ENCODE peak calls at places on chromosomes 1 and 21, in five cellular contexts. B is left ventricle myocardium inferior, Q is fibroblast of lung, D is BE2C, V is lower lobe of right lung. A is an unnamed sample.

GRCh38 chr21:32233055-32233546 is 45.7 kb downstream of the MIS18A start:
- DNase-seq in B (no peak), Q (no peak), D (no peak), V (no peak), A (no peak)

GRCh38 chr1:24702511-24703293 is 42.5 kb upstream of the CLIC4 start:
- DNase-seq in B (no peak), Q (peak), D (no peak), V (no peak), A (peak)

GRCh38 chr1:182348916-182349747 is 42.5 kb downstream of the GLUL start:
- DNase-seq in B (peak), Q (no peak), D (no peak), V (no peak), A (no peak)

GRCh38 chr1:13764933-13765332 is 64.9 kb downstream of the PRDM2 start:
- DNase-seq in B (no peak), Q (no peak), D (no peak), V (no peak), A (no peak)

GRCh38 chr1:22529901-22530621 is 33.2 kb upstream of the EPHA8 start:
- DNase-seq in B (peak), Q (peak), D (no peak), V (no peak), A (no peak)

GRCh38 chr1:210250998-210251679 is 18.5 kb downstream of the SERTAD4 start:
- DNase-seq in B (peak), Q (no peak), D (peak), V (peak), A (no peak)

GRCh38 chr21:29025328-29025713 is 853 bp downstream of the USP16 start:
- DNase-seq in B (no peak), Q (no peak), D (no peak), V (no peak), A (peak)

GRCh38 chr1:8077120-8077573 is 51.0 kb upstream of the ERRFI1 start:
- DNase-seq in B (peak), Q (peak), D (no peak), V (peak), A (peak)

GRCh38 chr1:168735987-168736386 is 7.0 kb upstream of the DPT start:
- DNase-seq in B (no peak), Q (peak), D (no peak), V (no peak), A (no peak)

GRCh38 chr1:9075023-9075422 is 5.6 kb upstream of the SLC2A5 start:
- DNase-seq in B (no peak), Q (no peak), D (no peak), V (no peak), A (no peak)

GRCh38 chr1:34866762-34867109 is 7.2 kb upstream of the SMIM12 start:
- DNase-seq in B (no peak), Q (no peak), D (no peak), V (no peak), A (no peak)

GRCh38 chr1:84720275-84720780 is 30.1 kb upstream of the SSX2IP start:
- DNase-seq in B (no peak), Q (no peak), D (no peak), V (no peak), A (no peak)

GRCh38 chr1:170707959-170708666 is 44.2 kb downstream of the PRRX1 start:
- DNase-seq in B (no peak), Q (peak), D (no peak), V (no peak), A (peak)

GRCh38 chr21:40255665-40256064 is 388.4 kb downstream of the PCP4 start:
- DNase-seq in B (no peak), Q (no peak), D (no peak), V (no peak), A (no peak)

GRCh38 chr1:242847390-242847993 is 323.0 kb upstream of the PLD5 start:
- DNase-seq in B (no peak), Q (peak), D (no peak), V (no peak), A (peak)

GRCh38 chr1:154159554-154159953 is 4.7 kb upstream of the NUP210L start:
- DNase-seq in B (no peak), Q (no peak), D (no peak), V (no peak), A (no peak)

GRCh38 chr1:161737625-161738024 is 12.0 kb upstream of the DUSP12 start:
- DNase-seq in B (no peak), Q (no peak), D (no peak), V (no peak), A (no peak)

GRCh38 chr1:42747125-42747524 is 7.1 kb upstream of the CLDN19 start:
- DNase-seq in B (peak), Q (peak), D (peak), V (no peak), A (peak)

GRCh38 chr21:18041012-18041411 is 203.6 kb upstream of the CHODL start:
- DNase-seq in B (no peak), Q (no peak), D (peak), V (no peak), A (peak)

GRCh38 chr1:47708658-47709301 is 270.9 kb downstream of the FOXD2 start:
- DNase-seq in B (no peak), Q (no peak), D (no peak), V (no peak), A (peak)

GRCh38 chr1:177106614-177107365 is 57.7 kb downstream of the ASTN1 start:
- DNase-seq in B (no peak), Q (no peak), D (no peak), V (no peak), A (no peak)

GRCh38 chr1:216425577-216425976 is 2.3 kb upstream of the USH2A start:
- DNase-seq in B (no peak), Q (peak), D (no peak), V (no peak), A (peak)

GRCh38 chr1:170200665-170201397 is 55.1 kb downstream of the NTMT2 start:
- DNase-seq in B (no peak), Q (peak), D (no peak), V (no peak), A (peak)

GRCh38 chr1:114153051-114153620 is 533 bp downstream of the SYT6 start:
- DNase-seq in B (no peak), Q (no peak), D (peak), V (peak), A (no peak)

GRCh38 chr1:51950701-51951100 is 39.8 kb downstream of the RAB3B start:
- DNase-seq in B (no peak), Q (no peak), D (no peak), V (no peak), A (no peak)

GRCh38 chr1:227728059-227728891 is 6.8 kb downstream of the JMJD4 start:
- DNase-seq in B (peak), Q (peak), D (peak), V (peak), A (peak)

GRCh38 chr1:184883304-184883815 is 90.9 kb downstream of the NIBAN1 start:
- DNase-seq in B (no peak), Q (no peak), D (no peak), V (no peak), A (no peak)

GRCh38 chr21:36111238-36111637 is 23.6 kb upstream of the CBR3 start:
- DNase-seq in B (no peak), Q (no peak), D (no peak), V (peak), A (no peak)

GRCh38 chr1:85027242-85027983 is 20.9 kb downstream of the MCOLN3 start:
- DNase-seq in B (no peak), Q (peak), D (no peak), V (no peak), A (peak)

GRCh38 chr1:1062364-1063163 is 11.5 kb downstream of the RNF223 start:
- DNase-seq in B (no peak), Q (peak), D (no peak), V (no peak), A (peak)

GRCh38 chr1:223031690-223032601 is 111.1 kb downstream of the TLR5 start:
- DNase-seq in B (peak), Q (peak), D (no peak), V (no peak), A (no peak)

GRCh38 chr1:186620951-186621350 is 59.3 kb downstream of the PTGS2 start:
- DNase-seq in B (no peak), Q (peak), D (no peak), V (no peak), A (peak)

GRCh38 chr1:244087021-244087560 is 36.0 kb downstream of the ZBTB18 start:
- DNase-seq in B (no peak), Q (no peak), D (no peak), V (no peak), A (no peak)

GRCh38 chr1:110056776-110057175 is 13.7 kb downstream of the ALX3 start:
- DNase-seq in B (no peak), Q (peak), D (no peak), V (no peak), A (peak)

GRCh38 chr1:19068639-19069276 is 112.3 kb upstream of the IFFO2 start:
- DNase-seq in B (no peak), Q (no peak), D (no peak), V (no peak), A (no peak)

GRCh38 chr1:55623339-55623738 is 408.2 kb upstream of the USP24 start:
- DNase-seq in B (peak), Q (peak), D (no peak), V (no peak), A (no peak)

DNA sequence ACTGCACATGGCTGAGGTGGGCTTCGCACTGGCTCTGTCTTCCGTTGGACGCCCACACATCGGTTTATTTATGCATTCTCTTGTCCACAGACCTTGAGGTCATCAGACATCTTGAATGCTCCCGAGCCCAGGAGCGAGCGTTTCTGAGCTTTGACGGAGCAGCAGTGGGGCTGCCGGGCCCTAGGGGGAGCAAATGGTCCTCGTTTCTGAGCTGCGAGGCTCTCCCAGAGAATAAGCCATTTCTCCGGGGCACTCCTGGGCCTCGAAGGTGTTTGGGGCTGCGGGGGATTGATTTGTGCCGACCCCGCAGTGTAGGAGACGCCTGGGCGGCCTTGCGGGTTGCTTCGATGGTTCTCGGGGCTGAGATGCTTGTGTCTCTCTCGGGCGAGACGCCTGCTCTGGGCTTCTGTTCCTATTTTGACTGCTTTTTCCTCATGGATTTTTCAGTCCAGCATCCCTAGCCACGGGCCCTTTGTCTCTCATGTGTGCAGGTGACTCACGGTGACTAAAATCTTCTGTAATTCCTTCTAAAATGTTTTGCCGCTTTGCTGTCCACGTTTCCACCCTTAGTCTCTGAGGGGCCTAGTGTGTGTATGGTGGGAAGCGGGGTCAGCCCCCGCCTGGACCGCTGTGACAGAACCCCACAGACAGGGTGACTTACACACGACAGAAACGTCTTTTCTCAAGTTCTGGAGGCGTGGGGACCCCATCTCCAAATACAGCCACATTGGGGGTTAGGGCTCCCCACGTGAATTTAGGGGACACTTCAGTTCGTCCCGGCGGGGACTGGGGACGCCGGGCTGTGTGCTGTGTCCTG is 62.1 kb downstream of the FAAP20 start:
- DNase-seq in B (peak), Q (peak), D (peak), V (peak), A (peak)
- TF ChIP-seq CTCF in B (peak), Q (peak), D (peak), V (peak), A (peak)

DNA sequence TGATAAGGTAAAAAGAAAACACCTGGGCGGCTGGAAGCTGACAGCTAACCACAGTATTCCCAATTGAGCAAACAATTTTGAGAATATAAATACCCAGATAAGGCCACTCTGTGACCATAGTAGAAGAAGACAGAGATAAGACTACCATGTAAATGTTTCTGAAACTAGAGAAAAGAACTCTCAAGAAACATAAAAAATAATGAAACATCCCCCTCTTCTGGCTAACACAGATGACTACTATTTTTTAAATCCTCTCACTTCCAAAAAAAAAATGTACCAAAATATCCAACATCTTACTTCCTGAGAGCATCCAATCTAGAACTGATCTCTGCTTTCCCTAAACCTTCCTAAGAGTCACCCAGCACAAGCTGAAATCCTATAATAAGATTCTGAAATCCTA is 125.9 kb downstream of the HFM1 start:
- DNase-seq in B (no peak), Q (peak), D (no peak), V (no peak), A (peak)
- TF ChIP-seq CTCF in B (peak), Q (no peak), D (peak), V (peak), A (peak)

GRCh38 chr1:108708726-108709660 is 3.7 kb upstream of the FNDC7 start:
- DNase-seq in B (no peak), Q (no peak), D (peak), V (peak), A (peak)
- TF ChIP-seq CTCF in B (no peak), Q (no peak), D (peak), V (peak), A (peak)

GRCh38 chr1:225770586-225771248 is 6.9 kb upstream of the SRP9 start:
- DNase-seq in B (no peak), Q (no peak), D (no peak), V (no peak), A (no peak)
- TF ChIP-seq CTCF in B (no peak), Q (no peak), D (no peak), V (no peak), A (no peak)

DNA sequence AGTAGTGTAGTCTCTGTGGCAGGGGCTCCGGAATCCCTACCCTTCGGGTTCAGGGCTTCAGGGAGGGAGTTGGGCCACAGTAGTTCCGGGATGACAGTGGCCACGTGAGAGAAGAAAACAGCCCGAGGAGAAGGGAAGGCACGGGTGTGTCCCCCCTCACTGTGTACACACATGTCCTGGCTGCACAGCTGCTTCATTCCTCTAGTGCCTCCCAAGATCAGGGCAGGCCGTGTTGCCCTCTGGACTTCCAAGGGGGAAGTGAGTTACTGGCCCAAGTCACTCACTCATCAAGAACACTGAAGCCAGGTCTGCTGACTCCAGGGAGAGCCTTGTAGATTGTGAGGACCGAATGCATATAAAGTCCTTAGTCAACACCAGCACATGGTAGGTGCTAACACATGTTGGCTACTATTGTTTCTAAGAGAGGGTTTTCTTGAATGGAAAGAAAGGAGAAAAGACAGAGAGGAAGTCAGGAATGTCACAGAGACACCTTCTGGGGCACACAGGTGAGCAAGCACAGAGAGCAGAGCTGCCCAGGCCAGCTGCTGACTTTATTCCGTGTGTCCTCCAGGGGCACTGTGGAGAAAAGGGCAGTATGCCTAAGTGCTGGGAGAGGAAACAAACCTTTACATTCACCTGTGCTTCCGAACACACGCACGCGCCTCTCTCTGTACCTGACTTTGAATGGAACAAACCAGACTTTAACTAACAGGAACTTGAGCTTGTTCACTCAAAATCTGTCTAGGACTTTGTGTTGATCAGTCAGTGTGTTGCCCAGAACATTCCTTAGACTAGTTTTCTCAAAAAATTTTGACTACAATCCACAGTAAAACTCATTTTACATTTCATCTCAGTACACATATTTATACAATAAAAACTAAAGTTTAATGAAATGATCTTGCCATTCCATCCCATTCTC is 40.0 kb downstream of the LHX4 start:
- DNase-seq in B (no peak), Q (no peak), D (peak), V (no peak), A (no peak)
- TF ChIP-seq CTCF in B (peak), Q (no peak), D (peak), V (no peak), A (peak)

A was measured in choroid plexus epithelial cell.